ENCODE peak calls at places on chromosomes 5 and 9, in four cellular contexts. P, L, G and W are unnamed samples.

GRCh38 chr9:106830527-106831140 is 32.3 kb upstream of the ZNF462 start:
- DNase-seq in P (no peak), L (peak), G (no peak), W (no peak)

GRCh38 chr5:102583663-102584062 is 84.9 kb upstream of the SLCO6A1 start:
- DNase-seq in P (no peak), L (no peak), G (no peak), W (no peak)

GRCh38 chr5:108728566-108729305 is 19.0 kb upstream of the FER start:
- DNase-seq in P (no peak), L (no peak), G (no peak), W (peak)

GRCh38 chr5:33457124-33457523 is 16.4 kb downstream of the TARS1 start:
- DNase-seq in P (no peak), L (no peak), G (no peak), W (no peak)

GRCh38 chr5:42680035-42680434 is 76.6 kb upstream of the CCDC152 start:
- DNase-seq in P (no peak), L (no peak), G (no peak), W (no peak)

GRCh38 chr9:96486351-96487029 is 36.5 kb downstream of the HABP4 start:
- DNase-seq in P (peak), L (peak), G (peak), W (no peak)

GRCh38 chr5:75239681-75240080 is 3.0 kb upstream of the ANKRD31 start:
- DNase-seq in P (no peak), L (no peak), G (no peak), W (no peak)

GRCh38 chr5:9851458-9851857 is 221.3 kb upstream of the TAS2R1 start:
- DNase-seq in P (no peak), L (no peak), G (no peak), W (no peak)

GRCh38 chr9:38442473-38443096 is 18.3 kb upstream of the IGFBPL1 start:
- DNase-seq in P (no peak), L (no peak), G (no peak), W (no peak)

GRCh38 chr5:80054682-80055081 is 19.5 kb downstream of the THBS4 start:
- DNase-seq in P (no peak), L (no peak), G (no peak), W (no peak)

GRCh38 chr5:43041669-43042175 is 1.6 kb upstream of the ANXA2R start:
- DNase-seq in P (no peak), L (peak), G (peak), W (peak)

GRCh38 chr5:109694451-109694891 is 4.7 kb downstream of the MAN2A1 start:
- DNase-seq in P (no peak), L (no peak), G (no peak), W (no peak)

GRCh38 chr9:123957168-123957721 is 27.3 kb upstream of the DENND1A start:
- DNase-seq in P (no peak), L (no peak), G (no peak), W (no peak)

GRCh38 chr5:150645070-150645700 is 4.7 kb downstream of the SYNPO start:
- DNase-seq in P (peak), L (no peak), G (no peak), W (no peak)

GRCh38 chr5:88824141-88824540 is 58.8 kb downstream of the MEF2C start:
- DNase-seq in P (no peak), L (no peak), G (no peak), W (no peak)

GRCh38 chr9:34628656-34629491 is at the start of gene ARID3C:
- DNase-seq in P (no peak), L (peak), G (peak), W (no peak)

GRCh38 chr9:76905984-76906861 is at the start of gene PRUNE2:
- DNase-seq in P (peak), L (peak), G (peak), W (peak)

GRCh38 chr9:128556915-128557634 is 4.7 kb downstream of the SPTAN1 start:
- DNase-seq in P (no peak), L (no peak), G (no peak), W (no peak)
- H3K4me3 ChIP-seq in P (no peak), L (no peak), G (no peak), W (no peak)

DNA sequence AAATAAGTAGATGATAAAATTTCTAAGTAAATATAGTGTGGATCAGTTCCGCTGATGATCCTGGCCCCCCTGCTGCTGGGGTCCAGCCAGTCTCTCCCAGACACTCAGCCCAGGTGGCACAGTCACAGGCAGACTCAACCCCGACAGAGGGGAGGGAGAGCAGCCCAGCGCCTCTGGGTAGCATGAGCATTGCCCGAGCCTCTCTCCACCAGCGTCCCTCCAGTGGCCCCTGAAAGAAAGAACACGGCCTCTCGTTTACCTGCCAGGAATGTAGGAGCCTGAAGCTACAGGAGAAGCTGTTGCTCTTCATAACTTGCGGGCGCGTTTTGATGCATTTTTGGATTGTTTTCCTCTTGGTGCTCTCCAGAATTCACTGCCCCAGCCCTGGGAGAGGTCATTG is 68.8 kb upstream of the ICE1 start:
- DNase-seq in P (no peak), L (no peak), G (no peak), W (no peak)
- TF ChIP-seq POLR2A in P (no peak), L (no peak), G (no peak), W (no peak)

GRCh38 chr9:120978987-120979386 is 52.4 kb upstream of the TRAF1 start:
- DNase-seq in P (no peak), L (no peak), G (no peak), W (no peak)
- H3K27ac ChIP-seq in P (no peak), L (no peak), G (no peak), W (no peak)

GRCh38 chr5:160312960-160313734 is 783 bp upstream of the CCNJL start:
- DNase-seq in P (no peak), L (no peak), G (no peak), W (no peak)
- H3K4me3 ChIP-seq in P (peak), L (peak), G (peak), W (peak)

GRCh38 chr9:112065781-112066606 is 109.1 kb downstream of the SUSD1 start:
- DNase-seq in P (no peak), L (peak), G (peak), W (peak)
- TF ChIP-seq POLR2A in P (no peak), L (peak), G (no peak), W (peak)

DNA sequence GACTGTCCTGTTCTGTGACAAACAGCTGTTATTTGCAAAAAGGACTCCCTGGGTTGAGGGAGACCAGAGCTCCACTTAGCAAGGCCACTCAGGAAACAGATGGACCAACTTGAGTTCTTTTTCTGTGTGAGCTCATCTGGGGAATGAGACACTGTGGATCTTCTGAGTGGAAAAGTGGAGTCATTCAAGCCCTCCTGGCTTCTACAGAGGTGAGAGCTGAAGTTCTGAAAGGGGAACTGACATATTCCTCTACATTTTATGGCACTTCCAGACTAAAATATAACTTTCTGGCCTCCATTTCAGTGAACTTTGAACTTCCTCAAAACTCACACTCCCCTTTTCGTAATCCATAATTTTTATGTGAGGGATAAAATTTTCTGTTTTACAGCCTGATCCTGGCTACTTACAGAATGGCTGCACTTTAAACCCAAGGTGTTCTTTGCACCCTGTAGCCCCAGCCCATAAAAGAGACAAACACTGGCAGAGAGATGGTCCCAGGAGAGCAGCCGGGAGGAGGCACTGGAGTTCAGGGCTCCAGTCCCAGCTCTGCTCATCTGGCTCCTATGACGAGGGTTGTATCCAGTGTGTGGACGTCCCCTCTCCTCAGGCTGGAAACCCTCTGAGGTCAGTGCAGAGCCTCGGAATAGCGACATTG is 10.8 kb downstream of the SPAAR start:
- DNase-seq in P (no peak), L (peak), G (no peak), W (peak)
- H3K27ac ChIP-seq in P (no peak), L (peak), G (peak), W (peak)

GRCh38 chr9:70772591-70772990 is 348.8 kb downstream of the TRPM3 start:
- DNase-seq in P (no peak), L (no peak), G (no peak), W (no peak)
- H3K4me3 ChIP-seq in P (no peak), L (no peak), G (no peak), W (no peak)

DNA sequence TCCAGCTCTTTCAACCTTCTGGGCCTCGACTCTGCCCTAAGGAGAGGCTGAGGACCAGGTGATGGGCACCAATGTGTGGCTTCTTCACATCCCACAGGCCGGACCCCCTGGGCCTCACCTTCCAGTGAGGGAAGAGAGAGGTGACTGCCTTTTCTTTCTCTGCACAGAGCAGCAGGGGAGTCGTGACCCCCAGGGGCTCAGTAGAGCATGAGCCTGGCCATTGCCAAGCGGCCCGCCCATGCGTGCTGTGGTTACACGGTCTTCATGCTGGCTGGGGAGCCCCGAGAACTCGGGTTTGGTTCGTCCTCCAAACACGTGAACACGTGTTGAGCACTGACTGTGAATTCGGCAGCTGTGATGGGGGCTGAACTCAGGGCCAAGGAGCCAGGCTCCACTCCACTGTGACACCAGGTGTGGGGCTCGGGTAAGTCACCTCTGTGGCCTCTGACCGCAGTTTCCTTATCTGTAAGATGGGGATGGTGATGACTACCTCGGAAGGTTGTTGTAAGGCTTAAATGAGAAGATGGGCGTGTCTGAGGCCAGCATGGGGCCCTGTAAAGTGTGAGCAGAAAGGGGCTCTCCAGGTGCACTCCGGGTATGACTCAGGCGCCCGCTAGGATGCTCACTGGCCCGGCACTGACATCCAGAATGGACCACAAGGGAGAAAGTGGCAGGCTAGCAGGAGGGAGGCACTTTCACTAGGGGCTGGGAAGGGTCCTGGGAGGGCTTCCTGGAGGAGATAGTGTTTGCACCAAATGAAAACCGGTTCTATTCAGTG is 13.4 kb upstream of the GRHPR start:
- DNase-seq in P (no peak), L (peak), G (no peak), W (peak)
- TF ChIP-seq POLR2A in P (no peak), L (no peak), G (no peak), W (no peak)